ENCODE peak calls at places on chromosomes 13 and 19, in five cellular contexts. E, Y, U, G and C are unnamed samples.

GRCh38 chr19:48959341-48960239 is 4.9 kb downstream of the BAX start:
- DNase-seq in Y (no peak), U (no peak), E (no peak), G (no peak), C (no peak)

GRCh38 chr19:37991841-37992248 is 84.8 kb downstream of the SIPA1L3 start:
- DNase-seq in Y (no peak), G (no peak), E (peak; percentile 93), U (no peak), C (no peak)

GRCh38 chr19:903266-903797 is 9.7 kb downstream of the R3HDM4 start:
- DNase-seq in U (no peak), E (no peak), Y (peak; percentile 19), G (no peak), C (no peak)

GRCh38 chr19:41218615-41219507 is at the start of gene AXL:
- DNase-seq in G (peak; percentile 90), E (peak; percentile 96), U (peak; percentile 91), Y (peak; percentile 86), C (peak; percentile 86)

GRCh38 chr19:58439576-58440554 is at the start of gene ZNF132:
- DNase-seq in U (peak; percentile 74), G (peak; percentile 78), E (peak; percentile 100), Y (peak; percentile 100), C (peak; percentile 97)

GRCh38 chr13:45303866-45304265 is 37.1 kb downstream of the TPT1 start:
- DNase-seq in U (no peak), G (no peak), Y (no peak), E (no peak), C (no peak)

GRCh38 chr19:23145617-23146415 is 29.0 kb downstream of the ZNF730 start:
- DNase-seq in G (no peak), Y (no peak), U (no peak), E (peak; percentile 8), C (no peak)

GRCh38 chr13:47085346-47085745 is 188.5 kb upstream of the HTR2A start:
- DNase-seq in Y (peak; percentile 44), E (no peak), G (no peak), U (no peak), C (no peak)

GRCh38 chr13:67841071-67841470 is 610.9 kb upstream of the PCDH9 start:
- DNase-seq in G (peak; percentile 66), Y (no peak), U (peak; percentile 76), E (peak; percentile 63), C (no peak)

GRCh38 chr13:20903164-20903475 is 574 bp upstream of the XPO4 start:
- DNase-seq in E (no peak), Y (no peak), G (no peak), U (no peak), C (no peak)
- H3K23ac ChIP-seq in E (peak overlapping the region; percentile 59), Y (peak overlapping the region; percentile 57), G (peak overlapping the region; percentile 92), U (no peak overlapping the region), C (peak overlapping the region; percentile 91)

GRCh38 chr13:106534844-106535551 is 464 bp downstream of the EFNB2 start:
- DNase-seq in Y (peak; percentile 16), E (peak; percentile 32), G (peak; percentile 76), U (no peak), C (no peak)
- H2BK15ac ChIP-seq in Y (no peak overlapping the region), E (no peak overlapping the region), G (no peak overlapping the region), U (no peak overlapping the region), C (no peak overlapping the region)

GRCh38 chr13:111181977-111182376 is 66.9 kb downstream of the ARHGEF7 start:
- DNase-seq in G (no peak), Y (no peak), E (no peak), U (no peak), C (no peak)

GRCh38 chr13:111186305-111186930 is 71.3 kb downstream of the ARHGEF7 start:
- DNase-seq in U (no peak), G (no peak), E (no peak), Y (no peak), C (no peak)

GRCh38 chr13:111184685-111185401 is 69.7 kb downstream of the ARHGEF7 start:
- DNase-seq in G (no peak), U (no peak), Y (no peak), E (no peak), C (no peak)

GRCh38 chr13:111183087-111183645 is 68.1 kb downstream of the ARHGEF7 start:
- DNase-seq in U (no peak), Y (no peak), G (no peak), E (no peak), C (no peak)

DNA sequence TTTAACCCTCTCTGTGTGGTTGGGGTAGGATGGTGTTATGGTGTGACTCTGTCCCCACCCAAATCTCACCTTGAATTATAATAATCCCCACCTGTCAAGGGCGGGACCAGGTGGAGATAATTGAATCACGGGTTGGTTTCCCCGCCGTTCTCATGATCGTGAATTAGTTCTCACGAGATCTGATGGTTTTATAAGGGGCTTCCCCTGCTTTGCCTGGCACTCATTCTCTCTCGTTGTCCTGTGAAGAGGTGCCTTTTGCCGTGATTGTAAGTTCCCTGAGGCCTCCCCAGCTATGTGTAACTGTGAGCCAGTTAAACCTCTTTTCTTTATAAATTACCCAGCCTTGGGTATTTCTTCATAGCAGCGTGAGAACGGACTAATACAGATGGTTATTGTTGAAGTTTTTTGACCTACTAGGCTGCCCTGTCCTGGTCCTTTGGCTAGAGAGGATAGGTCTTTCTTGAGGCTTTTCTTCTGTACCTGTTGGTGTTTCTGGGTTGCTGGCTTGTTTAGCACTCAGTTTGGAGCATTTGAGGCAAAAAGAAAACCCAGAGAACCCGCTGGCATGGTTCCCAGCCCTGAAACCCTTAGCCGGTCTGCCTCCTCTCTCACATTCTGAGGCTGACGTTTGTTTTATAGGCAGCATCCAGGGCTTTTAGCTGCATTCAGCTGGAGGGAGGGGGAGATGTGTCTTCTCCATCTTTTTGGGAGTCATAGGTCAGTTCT is 69.0 kb downstream of the ARHGEF7 start:
- DNase-seq in Y (no peak), G (no peak), E (no peak), U (no peak), C (no peak)
- H3K4me1 ChIP-seq in Y (peaks cover 7% of the 10 kb centered on the region), G (peaks cover 13% of the 10 kb centered on the region), E (no peaks in the 10 kb centered on the region), U (peaks cover 2% of the 10 kb centered on the region), C (no peaks in the 10 kb centered on the region)

GRCh38 chr19:29922972-29923371 is 19.1 kb upstream of the URI1 start:
- DNase-seq in Y (no peak), G (no peak), E (no peak), U (no peak), C (no peak)
- H3K23ac ChIP-seq in Y (no peak overlapping the region), G (no peak overlapping the region), E (no peak overlapping the region), U (no peak overlapping the region), C (no peak overlapping the region)

GRCh38 chr19:17075860-17076538 is 422 bp downstream of the MYO9B start:
- DNase-seq in Y (peak; percentile 33), U (no peak), G (peak; percentile 73), E (peak; percentile 84), C (no peak)
- H2BK15ac ChIP-seq in Y (no peak overlapping the region), U (no peak overlapping the region), G (no peak overlapping the region), E (no peak overlapping the region), C (peak overlapping the region; percentile 63)